ENCODE peak calls at places on chromosomes 12 and 14, in eight cellular contexts. W, S, J, G, U, F, N and C are unnamed samples.

GRCh38 chr14:75685910-75686309 is 24.9 kb downstream of the TTLL5 start:
- DNase-seq in W (no peak), S (no peak), J (no peak), G (no peak), U (no peak), F (no peak), N (no peak), C (no peak)

GRCh38 chr12:12214635-12215131 is 52.2 kb downstream of the LRP6 start:
- DNase-seq in W (no peak), S (no peak), J (no peak), G (peak), U (no peak), F (no peak), N (no peak), C (peak)

GRCh38 chr14:103319422-103319821 is 14.6 kb upstream of the EIF5 start:
- DNase-seq in W (no peak), S (no peak), J (no peak), G (no peak), U (no peak), F (no peak), N (no peak), C (no peak)

GRCh38 chr14:50601405-50601804 is 41.5 kb downstream of the ATL1 start:
- DNase-seq in W (no peak), S (no peak), J (no peak), G (no peak), U (no peak), F (no peak), N (no peak), C (no peak)

GRCh38 chr14:104386281-104386841 is 193.2 kb upstream of the C14orf180 start:
- DNase-seq in W (no peak), S (no peak), J (peak), G (no peak), U (no peak), F (no peak), N (peak), C (peak)

GRCh38 chr14:75543258-75543657 is 21.0 kb downstream of the BATF start:
- DNase-seq in W (no peak), S (no peak), J (no peak), G (no peak), U (no peak), F (no peak), N (no peak), C (no peak)

GRCh38 chr12:119649202-119649808 is 18.6 kb upstream of the PRKAB1 start:
- DNase-seq in W (no peak), S (peak), J (peak), G (no peak), U (no peak), F (no peak), N (no peak), C (no peak)

GRCh38 chr12:81499809-81500208 is 259.3 kb downstream of the PPFIA2 start:
- DNase-seq in W (no peak), S (peak), J (no peak), G (no peak), U (no peak), F (no peak), N (no peak), C (no peak)

GRCh38 chr12:50533203-50533584 is 28.4 kb downstream of the DIP2B start:
- DNase-seq in W (no peak), S (no peak), J (no peak), G (no peak), U (no peak), F (no peak), N (no peak), C (peak)

GRCh38 chr12:62466018-62466595 is 519 bp upstream of the MON2 start:
- DNase-seq in W (peak), S (peak), J (peak), G (peak), U (peak), F (peak), N (peak), C (peak)

GRCh38 chr14:58107947-58108552 is 44.0 kb downstream of the ARMH4 start:
- DNase-seq in W (peak), S (peak), J (peak), G (peak), U (peak), F (peak), N (no peak), C (peak)

GRCh38 chr12:77751939-77752338 is 78.8 kb upstream of the NAV3 start:
- DNase-seq in W (no peak), S (no peak), J (no peak), G (no peak), U (no peak), F (no peak), N (no peak), C (no peak)

GRCh38 chr12:52754135-52754534 is 23.0 kb downstream of the KRT76 start:
- DNase-seq in W (no peak), S (no peak), J (no peak), G (no peak), U (no peak), F (no peak), N (no peak), C (no peak)

GRCh38 chr14:77862154-77862783 is 62.4 kb downstream of the ADCK1 start:
- DNase-seq in W (peak), S (peak), J (peak), G (peak), U (peak), F (peak), N (peak), C (peak)

GRCh38 chr14:93800038-93800937 is 12.0 kb upstream of the PRIMA1 start:
- DNase-seq in W (no peak), S (no peak), J (no peak), G (no peak), U (peak), F (no peak), N (no peak), C (no peak)

GRCh38 chr14:69499436-69499835 is 14.9 kb downstream of the PLEKHD1 start:
- DNase-seq in W (no peak), S (no peak), J (no peak), G (no peak), U (no peak), F (no peak), N (peak), C (no peak)

GRCh38 chr14:70887207-70888150 is 19.8 kb upstream of the PCNX1 start:
- DNase-seq in W (no peak), S (no peak), J (no peak), G (peak), U (no peak), F (peak), N (no peak), C (no peak)

GRCh38 chr12:27109339-27110023 is 27.1 kb upstream of the C12orf71 start:
- DNase-seq in W (no peak), S (no peak), J (no peak), G (no peak), U (no peak), F (no peak), N (no peak), C (no peak)

GRCh38 chr12:131852551-131853299 is 24.5 kb downstream of the MMP17 start:
- DNase-seq in W (no peak), S (no peak), J (no peak), G (no peak), U (no peak), F (no peak), N (no peak), C (peak)

GRCh38 chr12:95253386-95253785 is 35.8 kb downstream of the VEZT start:
- DNase-seq in W (no peak), S (no peak), J (no peak), G (no peak), U (no peak), F (no peak), N (no peak), C (no peak)

GRCh38 chr12:28787151-28787550 is 361.9 kb upstream of the FAR2 start:
- DNase-seq in W (no peak), S (no peak), J (no peak), G (no peak), U (no peak), F (no peak), N (no peak), C (no peak)

GRCh38 chr14:49677643-49678042 is 10.4 kb downstream of the POLE2 start:
- DNase-seq in W (no peak), S (no peak), J (peak), G (no peak), U (no peak), F (no peak), N (no peak), C (peak)

GRCh38 chr14:57060276-57060956 is 208.3 kb downstream of the EXOC5 start:
- DNase-seq in W (no peak), S (peak), J (no peak), G (peak), U (peak), F (no peak), N (no peak), C (peak)

GRCh38 chr14:102645746-102646440 is 53.4 kb downstream of the RCOR1 start:
- DNase-seq in W (no peak), S (no peak), J (no peak), G (no peak), U (no peak), F (no peak), N (no peak), C (no peak)

GRCh38 chr12:54521291-54522062 is 23.9 kb downstream of the NCKAP1L start:
- DNase-seq in W (no peak), S (no peak), J (no peak), G (no peak), U (no peak), F (no peak), N (no peak), C (no peak)

GRCh38 chr12:105674871-105675699 is 344.6 kb downstream of the C12orf75 start:
- DNase-seq in W (no peak), S (no peak), J (no peak), G (no peak), U (no peak), F (no peak), N (no peak), C (no peak)

GRCh38 chr12:54549774-54550451 is 512 bp downstream of the PDE1B start:
- DNase-seq in W (no peak), S (no peak), J (no peak), G (no peak), U (no peak), F (no peak), N (no peak), C (no peak)

GRCh38 chr12:67322580-67322979 is 53.4 kb downstream of the CAND1 start:
- DNase-seq in W (no peak), S (no peak), J (no peak), G (no peak), U (no peak), F (no peak), N (no peak), C (no peak)

GRCh38 chr14:21185506-21185905 is 29.6 kb upstream of the OR5AU1 start:
- DNase-seq in W (no peak), S (no peak), J (no peak), G (no peak), U (no peak), F (peak), N (no peak), C (no peak)

GRCh38 chr14:92729632-92730358 is 18.6 kb downstream of the LGMN start:
- DNase-seq in W (no peak), S (no peak), J (no peak), G (no peak), U (no peak), F (no peak), N (no peak), C (no peak)

GRCh38 chr12:6884539-6884938 is 11.4 kb upstream of the SPSB2 start:
- DNase-seq in W (no peak), S (no peak), J (no peak), G (no peak), U (no peak), F (no peak), N (no peak), C (no peak)

GRCh38 chr12:39619316-39619659 is 315 bp downstream of the ABCD2 start:
- DNase-seq in W (no peak), S (no peak), J (peak), G (peak), U (no peak), F (no peak), N (no peak), C (no peak)

GRCh38 chr14:66443158-66443695 is 42.9 kb upstream of the CCDC196 start:
- DNase-seq in W (no peak), S (no peak), J (no peak), G (no peak), U (no peak), F (no peak), N (no peak), C (no peak)

GRCh38 chr12:117875652-117876491 is 92.9 kb downstream of the KSR2 start:
- DNase-seq in W (peak), S (peak), J (peak), G (no peak), U (peak), F (peak), N (no peak), C (peak)

GRCh38 chr14:56244138-56244789 is 126.1 kb downstream of the PELI2 start:
- DNase-seq in W (no peak), S (no peak), J (no peak), G (no peak), U (no peak), F (no peak), N (no peak), C (no peak)

GRCh38 chr12:102568151-102568815 is 87.9 kb upstream of the IGF1 start:
- DNase-seq in W (no peak), S (no peak), J (no peak), G (no peak), U (no peak), F (no peak), N (no peak), C (no peak)

GRCh38 chr14:75370416-75371205 is 57.2 kb upstream of the JDP2 start:
- DNase-seq in W (no peak), S (no peak), J (no peak), G (no peak), U (no peak), F (no peak), N (no peak), C (peak)

GRCh38 chr12:62701492-62701891 is 233.5 kb downstream of the PPM1H start:
- DNase-seq in W (no peak), S (no peak), J (no peak), G (no peak), U (no peak), F (no peak), N (no peak), C (no peak)

GRCh38 chr12:133083345-133083744 is 2.6 kb downstream of the ZNF140 start:
- DNase-seq in W (no peak), S (no peak), J (no peak), G (no peak), U (no peak), F (no peak), N (no peak), C (no peak)

GRCh38 chr12:11812558-11813421 is 163.3 kb downstream of the ETV6 start:
- DNase-seq in W (peak), S (peak), J (peak), G (peak), U (peak), F (no peak), N (no peak), C (peak)

GRCh38 chr12:116171549-116171948 is 105.9 kb downstream of the MED13L start:
- DNase-seq in W (no peak), S (no peak), J (no peak), G (no peak), U (no peak), F (no peak), N (no peak), C (no peak)

GRCh38 chr12:116174904-116175303 is 102.6 kb downstream of the MED13L start:
- DNase-seq in W (no peak), S (no peak), J (no peak), G (no peak), U (no peak), F (no peak), N (no peak), C (no peak)

GRCh38 chr12:116169071-116169470 is 108.4 kb downstream of the MED13L start:
- DNase-seq in W (no peak), S (no peak), J (no peak), G (no peak), U (no peak), F (no peak), N (no peak), C (no peak)

GRCh38 chr12:116177017-116177416 is 100.5 kb downstream of the MED13L start:
- DNase-seq in W (no peak), S (no peak), J (no peak), G (no peak), U (no peak), F (no peak), N (no peak), C (no peak)

DNA sequence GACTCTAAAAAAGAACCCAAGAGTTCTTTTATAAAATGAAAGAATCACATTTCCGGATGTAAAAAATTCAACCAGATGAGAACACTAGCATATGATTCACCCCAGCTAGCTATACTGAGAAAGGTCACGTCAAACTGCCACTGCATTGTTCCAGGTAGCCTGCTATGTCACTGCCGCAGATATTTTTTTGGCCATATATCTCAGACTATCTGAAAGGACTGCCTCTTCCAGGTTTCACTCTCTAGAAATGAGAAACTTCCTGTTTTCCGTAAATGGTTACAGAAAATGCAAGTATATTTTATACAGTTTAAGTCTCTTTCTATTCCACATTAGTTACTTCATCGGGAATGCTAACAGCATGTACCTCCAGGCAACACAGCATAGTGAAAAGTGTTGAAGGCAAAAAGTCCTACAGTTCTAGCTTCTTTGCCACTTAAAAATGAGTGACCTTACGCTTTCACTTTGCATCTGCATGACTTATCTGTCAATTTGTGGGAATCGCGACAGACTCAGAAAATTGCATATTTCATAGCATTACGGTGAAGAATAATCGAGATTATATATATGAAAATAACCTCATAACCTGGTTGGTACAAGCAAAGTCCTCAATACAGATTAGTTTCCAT is 105.2 kb downstream of the MED13L start:
- DNase-seq in W (no peak), S (no peak), J (no peak), G (peak), U (no peak), F (no peak), N (no peak), C (no peak)
- H3K27ac ChIP-seq in W (no peak), S (peak), J (peak), G (peak), U (no peak), F (peak), N (no peak), C (no peak)

GRCh38 chr12:75289678-75290200 is 40.4 kb downstream of the CAPS2 start:
- DNase-seq in W (no peak), S (no peak), J (no peak), G (peak), U (no peak), F (no peak), N (no peak), C (no peak)
- TF ChIP-seq CTCF in W (no peak), S (peak), J (peak), G (peak), U (peak), F (no peak), N (no peak), C (peak)

GRCh38 chr12:80129895-80130535 is 30.7 kb downstream of the OTOGL start:
- DNase-seq in W (no peak), S (peak), J (no peak), G (no peak), U (no peak), F (no peak), N (no peak), C (no peak)
- H3K27ac ChIP-seq in W (no peak), S (no peak), J (peak), G (no peak), U (no peak), F (no peak), N (no peak), C (no peak)

DNA sequence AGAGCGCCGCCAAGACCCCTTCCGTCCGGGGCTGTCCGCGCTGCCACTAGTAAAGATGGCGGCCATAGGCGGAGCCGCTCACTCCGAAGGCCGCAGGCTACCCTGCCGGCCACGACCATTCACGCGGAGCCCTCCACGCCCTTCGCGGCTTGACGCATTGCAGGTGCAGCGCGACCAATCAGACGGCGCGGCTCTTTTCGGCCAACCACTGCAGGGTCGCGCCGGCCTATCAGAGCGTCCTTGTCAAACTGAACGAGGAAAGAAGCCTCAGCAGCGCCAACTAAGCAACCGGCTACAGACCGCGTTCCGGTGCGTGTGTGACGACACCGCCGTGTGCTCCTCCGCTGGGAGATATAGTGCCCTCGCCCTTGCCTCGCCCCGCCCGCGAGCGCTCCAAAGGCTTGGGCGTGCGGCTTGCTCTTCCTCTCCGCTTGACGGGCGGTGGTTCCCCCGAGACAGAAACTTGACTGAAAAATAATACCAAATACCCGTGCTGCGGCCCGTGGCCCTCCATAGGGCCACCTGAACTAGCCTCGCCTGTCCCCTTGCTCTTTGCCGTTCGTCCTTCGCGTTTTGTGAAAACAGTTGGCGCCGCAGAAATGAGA is 13.6 kb upstream of the CALM1 start:
- DNase-seq in W (peak), S (peak), J (peak), G (peak), U (peak), F (peak), N (peak), C (peak)
- TF ChIP-seq CTCF in W (no peak), S (peak), J (no peak), G (no peak), U (no peak), F (no peak), N (no peak), C (peak)

GRCh38 chr12:124851344-124851743 is 12.3 kb downstream of the SCARB1 start:
- DNase-seq in W (no peak), S (no peak), J (no peak), G (no peak), U (peak), F (peak), N (no peak), C (no peak)
- H3K27ac ChIP-seq in W (no peak), S (no peak), J (no peak), G (no peak), U (peak), F (peak), N (peak), C (no peak)